ENCODE peak calls at places on chromosome X, in nine cellular contexts. C is bronchial epithelial cell, A is GM23338, P is H1, M is brain microvascular endothelial cell, F is Peyer's patch, O is fibroblast of the aortic adventitia, E is AG09309, R is BJ. D is an unnamed sample.
A peak's percentile ranks its signal among the peaks of the same experiment; 100 is the strongest.

GRCh38 chrX:113269203-113269602 is 428.6 kb upstream of the AMOT start:
- DNase-seq in R (no peak), A (no peak), E (no peak), M (no peak), O (no peak), F (no peak), C (no peak), P (no peak), D (no peak)

GRCh38 chrX:30156009-30156408 is 59.4 kb upstream of the MAGEB2 start:
- DNase-seq in P (no peak), C (no peak), A (no peak), O (no peak), F (no peak), M (no peak), E (no peak), R (no peak), D (no peak)

GRCh38 chrX:136589966-136590365 is 58.0 kb downstream of the VGLL1 start:
- DNase-seq in C (peak; percentile 67), F (no peak), O (no peak), E (no peak), M (no peak), A (no peak), P (no peak), R (no peak), D (peak; percentile 56)

GRCh38 chrX:136204571-136204970 is 46.6 kb downstream of the MAP7D3 start:
- DNase-seq in M (peak; percentile 59), R (peak; percentile 51), E (no peak), O (peak; percentile 76), F (no peak), A (peak; percentile 37), C (peak; percentile 45), P (no peak), D (peak; percentile 29)

GRCh38 chrX:131752493-131753198 is 208.8 kb downstream of the OR13H1 start:
- DNase-seq in E (no peak), M (peak; percentile 72), P (no peak), R (no peak), F (no peak), C (no peak), A (no peak), O (peak; percentile 96), D (no peak)

GRCh38 chrX:29948653-29949052 is 266.7 kb upstream of the MAGEB2 start:
- DNase-seq in E (no peak), R (no peak), C (no peak), M (no peak), P (no peak), O (peak; percentile 2), A (no peak), F (no peak), D (peak; percentile 0)

GRCh38 chrX:140661657-140662056 is 47.9 kb upstream of the LINC00632 start:
- DNase-seq in R (no peak), M (no peak), O (peak; percentile 1), A (no peak), E (no peak), C (peak; percentile 11), F (no peak), P (no peak), D (peak; percentile 11)

GRCh38 chrX:13177921-13178320 is 133.5 kb upstream of the FAM9C start:
- DNase-seq in P (no peak), M (no peak), R (no peak), O (no peak), A (no peak), C (no peak), F (no peak), E (no peak), D (no peak)

GRCh38 chrX:44343412-44343942 is at the start of gene EFHC2:
- DNase-seq in A (peak; percentile 56), C (no peak), E (no peak), M (peak; percentile 13), P (no peak), O (no peak), F (peak; percentile 53), R (no peak), D (peak; percentile 3)

GRCh38 chrX:20151689-20152088 is 10.1 kb upstream of the EIF1AX start:
- DNase-seq in C (no peak), O (no peak), R (no peak), F (no peak), E (no peak), M (no peak), P (no peak), A (no peak), D (no peak)

GRCh38 chrX:38636949-38637819 is 75.8 kb downstream of the TSPAN7 start:
- DNase-seq in M (no peak), F (no peak), A (no peak), C (no peak), P (no peak), R (no peak), O (no peak), E (no peak), D (no peak)

GRCh38 chrX:56812515-56813105 is 83.6 kb downstream of the NBDY start:
- DNase-seq in E (no peak), R (no peak), P (no peak), C (no peak), O (peak; percentile 53), M (no peak), A (no peak), F (peak; percentile 2), D (peak; percentile 22)

GRCh38 chrX:40088803-40089540 is 8.8 kb downstream of the BCOR start:
- DNase-seq in F (no peak), M (no peak), R (no peak), C (no peak), A (no peak), O (no peak), E (no peak), P (no peak), D (no peak)

GRCh38 chrX:40091691-40092421 is 5.9 kb downstream of the BCOR start:
- DNase-seq in A (no peak), F (peak; percentile 67), M (no peak), P (no peak), E (no peak), O (no peak), C (no peak), R (no peak), D (no peak)

GRCh38 chrX:40092808-40093435 is 4.8 kb downstream of the BCOR start:
- DNase-seq in E (no peak), A (peak; percentile 69), C (no peak), R (no peak), O (no peak), P (no peak), M (no peak), F (no peak), D (no peak)

GRCh38 chrX:40090050-40090804 is 7.5 kb downstream of the BCOR start:
- DNase-seq in E (no peak), M (no peak), P (no peak), O (no peak), C (no peak), A (no peak), R (no peak), F (peak; percentile 57), D (no peak)

DNA sequence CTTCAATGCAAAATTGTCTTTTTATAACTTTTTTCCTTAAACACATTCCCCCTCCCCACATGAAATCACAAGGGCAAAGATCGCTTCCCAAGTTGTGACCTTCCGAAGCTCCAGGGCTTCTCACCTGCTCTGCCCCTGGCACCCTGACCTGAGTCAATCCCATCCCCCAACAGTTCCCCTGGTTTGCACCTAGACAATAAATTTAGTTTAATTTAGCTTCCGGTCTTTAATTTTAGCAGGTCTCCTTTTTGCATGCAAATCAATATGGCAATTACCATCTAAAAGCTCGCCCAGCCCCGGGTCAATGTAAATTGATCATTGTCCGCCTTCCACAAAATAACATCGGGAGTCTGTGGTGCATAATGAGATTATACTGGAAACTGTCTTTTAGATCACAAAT is 6.8 kb downstream of the BCOR start:
- DNase-seq in A (no peak), R (no peak), F (no peak), C (no peak), P (no peak), M (no peak), E (no peak), O (no peak), D (no peak)
- H3K4me3 ChIP-seq in A (peak overlapping the region; percentile 55), R (no peak overlapping the region), F (no peak overlapping the region), C (no peak overlapping the region), P (peak overlapping the region; percentile 79), M (no peak overlapping the region), E (no peak overlapping the region), O (no peak overlapping the region), D (no peak overlapping the region)

GRCh38 chrX:130159776-130160175 is 5.9 kb downstream of the AIFM1 start:
- DNase-seq in E (no peak), O (no peak), M (no peak), R (no peak), P (no peak), F (no peak), C (no peak), A (no peak), D (no peak)
- TF ChIP-seq CTCF in E (no peak), O (no peak), M (no peak), R (no peak), P (no peak), F (no peak), C (no peak), A (no peak), D (no peak)

DNA sequence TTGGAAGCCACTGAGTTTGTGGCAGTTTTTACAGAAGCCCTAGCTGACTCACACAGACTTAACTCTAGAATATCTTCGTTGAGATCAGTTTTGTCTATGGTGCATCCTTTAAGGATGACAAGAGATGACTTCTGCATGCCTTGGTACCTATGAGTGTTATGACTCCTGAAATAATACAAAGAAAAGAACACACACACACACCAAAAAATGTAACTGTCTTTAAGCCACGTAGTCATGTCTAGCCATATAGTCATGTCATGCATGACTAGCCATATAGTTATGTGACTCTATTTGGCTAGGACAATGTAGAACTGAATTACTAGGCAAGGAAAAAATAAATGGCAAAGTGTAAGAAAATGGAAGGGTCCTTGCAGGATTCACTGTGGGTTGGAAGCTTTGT is 447.8 kb downstream of the NLGN4X start:
- DNase-seq in C (no peak), P (no peak), F (no peak), O (no peak), E (no peak), R (no peak), M (no peak), A (no peak), D (no peak)
- H3K4me3 ChIP-seq in C (no peak overlapping the region), P (no peak overlapping the region), F (no peak overlapping the region), O (no peak overlapping the region), E (no peak overlapping the region), R (no peak overlapping the region), M (no peak overlapping the region), A (no peak overlapping the region), D (no peak overlapping the region)

GRCh38 chrX:153707406-153707805 is 16.8 kb downstream of the BCAP31 start:
- DNase-seq in M (no peak), C (no peak), P (no peak), R (no peak), E (no peak), O (no peak), F (no peak), A (no peak), D (no peak)

GRCh38 chrX:153709726-153710674 is 14.2 kb downstream of the BCAP31 start:
- DNase-seq in O (no peak), F (no peak), C (no peak), R (no peak), A (no peak), P (no peak), M (no peak), E (no peak), D (no peak)

GRCh38 chrX:153706799-153707198 is 17.4 kb downstream of the BCAP31 start:
- DNase-seq in O (no peak), M (no peak), C (no peak), A (no peak), E (no peak), P (no peak), F (no peak), R (no peak), D (no peak)

GRCh38 chrX:153704021-153704526 is 16.3 kb downstream of the SLC6A8 start:
- DNase-seq in M (no peak), C (peak; percentile 45), F (no peak), P (no peak), E (no peak), R (no peak), O (no peak), A (no peak), D (peak; percentile 54)

GRCh38 chrX:153708415-153708814 is 15.8 kb downstream of the BCAP31 start:
- DNase-seq in A (peak; percentile 73), F (peak; percentile 81), O (peak; percentile 75), R (peak; percentile 39), P (no peak), E (no peak), C (peak; percentile 87), M (peak; percentile 76), D (peak; percentile 92)
- TF ChIP-seq CTCF in A (peak; percentile 65), F (no peak), O (peak; percentile 67), R (peak; percentile 73), P (peak; percentile 59), E (peak; percentile 70), C (peak; percentile 66), M (peak; percentile 79), D (peak; percentile 70)

D was measured in epithelial cell of esophagus.